ENCODE peak calls at places on chromosomes 1 and 21, in seven cellular contexts. Y is endothelial cell, K is coronary artery, E is GM13977, I is mammary epithelial cell, V is AG04449, J is thoracic aorta. U is an unnamed sample.

GRCh38 chr1:182806015-182806678 is 16.6 kb downstream of the NPL start:
- DNase-seq in Y (no peak), K (no peak), E (no peak), I (no peak), V (no peak), J (no peak), U (no peak)

GRCh38 chr1:167935252-167936067 is 1.0 kb upstream of the DCAF6 start:
- DNase-seq in Y (no peak), K (peak; percentile 75), E (peak; percentile 25), I (peak; percentile 53), V (no peak), J (no peak), U (no peak)

GRCh38 chr1:200877839-200878551 is 5.2 kb downstream of the GPR25 start:
- DNase-seq in Y (no peak), K (no peak), E (peak; percentile 25), I (peak; percentile 25), V (no peak), J (no peak), U (no peak)

GRCh38 chr1:109897244-109897955 is 13.2 kb upstream of the CSF1 start:
- DNase-seq in Y (no peak), K (no peak), E (no peak), I (no peak), V (no peak), J (no peak), U (no peak)

GRCh38 chr21:32353002-32353711 is 39.7 kb downstream of the URB1 start:
- DNase-seq in Y (no peak), K (no peak), E (no peak), I (no peak), V (no peak), J (no peak), U (no peak)

GRCh38 chr1:88661188-88661587 is 22.9 kb upstream of the PKN2 start:
- DNase-seq in Y (no peak), K (no peak), E (no peak), I (no peak), V (no peak), J (no peak), U (no peak)

GRCh38 chr1:193957556-193958095 is 771.2 kb upstream of the B3GALT2 start:
- DNase-seq in Y (no peak), K (no peak), E (no peak), I (no peak), V (no peak), J (no peak), U (no peak)

GRCh38 chr21:34979383-34979782 is 69.7 kb downstream of the RUNX1 start:
- DNase-seq in Y (no peak), K (no peak), E (no peak), I (no peak), V (no peak), J (no peak), U (no peak)

GRCh38 chr21:26115346-26115745 is 55.2 kb downstream of the APP start:
- DNase-seq in Y (no peak), K (no peak), E (no peak), I (peak; percentile 69), V (no peak), J (no peak), U (no peak)

GRCh38 chr1:6915999-6916565 is 130.8 kb downstream of the CAMTA1 start:
- DNase-seq in Y (no peak), K (no peak), E (no peak), I (no peak), V (no peak), J (no peak), U (no peak)

GRCh38 chr1:161440312-161440894 is 64.9 kb upstream of the FCGR2A start:
- DNase-seq in Y (peak; percentile 83), K (no peak), E (peak; percentile 93), I (peak; percentile 76), V (no peak), J (no peak), U (peak; percentile 31)

GRCh38 chr1:197208945-197209344 is 59.1 kb upstream of the CRB1 start:
- DNase-seq in Y (no peak), K (no peak), E (no peak), I (no peak), V (no peak), J (no peak), U (no peak)

GRCh38 chr1:149942207-149942606 is 5.5 kb upstream of the MTMR11 start:
- DNase-seq in Y (peak; percentile 55), K (no peak), E (no peak), I (no peak), V (no peak), J (no peak), U (no peak)
- TF ChIP-seq CTCF in Y (no peak), K (no peak), E (no peak), I (no peak), V (peak; percentile 19), J (peak; percentile 15), U (no peak)

GRCh38 chr1:37016121-37016520 is 18.2 kb downstream of the GRIK3 start:
- DNase-seq in Y (no peak), K (no peak), E (no peak), I (no peak), V (no peak), J (no peak), U (no peak)

GRCh38 chr1:37015713-37016112 is 18.6 kb downstream of the GRIK3 start:
- DNase-seq in Y (no peak), K (no peak), E (no peak), I (no peak), V (no peak), J (no peak), U (no peak)

GRCh38 chr1:37017737-37018136 is 16.6 kb downstream of the GRIK3 start:
- DNase-seq in Y (no peak), K (no peak), E (no peak), I (no peak), V (no peak), J (no peak), U (no peak)

GRCh38 chr1:37020653-37021277 is 13.6 kb downstream of the GRIK3 start:
- DNase-seq in Y (peak; percentile 74), K (no peak), E (no peak), I (no peak), V (no peak), J (no peak), U (no peak)
- TF ChIP-seq CTCF in Y (no peak), K (no peak), E (peak; percentile 21), I (no peak), V (peak; percentile 2), J (no peak), U (no peak)

DNA sequence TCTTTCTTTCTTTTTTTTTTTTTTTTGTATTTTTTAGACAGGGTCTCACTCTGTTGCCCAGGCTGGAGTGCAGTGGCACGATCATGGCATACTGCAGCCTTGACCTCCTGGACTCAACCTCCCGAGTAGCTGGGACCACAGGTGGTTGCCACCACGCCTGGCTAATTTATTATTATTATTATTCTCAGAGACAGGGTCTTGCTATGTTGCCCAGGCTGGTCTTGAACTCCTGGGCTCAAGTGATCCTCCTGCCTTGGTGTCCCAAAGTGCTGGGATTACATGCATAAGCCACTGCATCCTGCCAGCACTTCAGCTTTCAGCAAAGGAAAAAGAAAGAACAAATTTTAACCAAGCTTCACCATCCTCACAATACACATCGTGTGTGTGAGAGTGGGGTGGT is 97.9 kb upstream of the SERBP1 start:
- DNase-seq in Y (no peak), K (no peak), E (no peak), I (no peak), V (no peak), J (no peak), U (no peak)
- TF ChIP-seq CTCF in Y (no peak), K (no peak), E (no peak), I (no peak), V (no peak), J (no peak), U (no peak)

GRCh38 chr1:114122891-114123621 is 30.6 kb downstream of the SYT6 start:
- DNase-seq in Y (no peak), K (no peak), E (no peak), I (peak; percentile 83), V (no peak), J (no peak), U (no peak)
- TF ChIP-seq CTCF in Y (no peak), K (no peak), E (no peak), I (no peak), V (no peak), J (no peak), U (no peak)

GRCh38 chr1:54361342-54361741 is 44.9 kb downstream of the SSBP3 start:
- DNase-seq in Y (no peak), K (no peak), E (no peak), I (no peak), V (no peak), J (no peak), U (no peak)
- TF ChIP-seq CTCF in Y (no peak), K (no peak), E (no peak), I (no peak), V (no peak), J (no peak), U (no peak)

U was measured in mesothelial cell of epicardium.